ENCODE peak calls at places on chromosome X, in eight cellular contexts. C is A549; V is GM12865; N is CD8-positive, alpha-beta T cell; L is GM06990; D is tibial artery; W is lung; I is upper lobe of right lung. X is an unnamed sample.

GRCh38 chrX:2691543-2692220 is 587 bp downstream of the CD99 start:
- DNase-seq in L (no peak), N (peak; percentile 26), I (peak; percentile 82), V (no peak), C (peak; percentile 67), W (peak; percentile 56), D (peak; percentile 72), X (peak; percentile 49)

GRCh38 chrX:16466640-16467432 is 183.1 kb upstream of the S100G start:
- DNase-seq in D (no peak), I (no peak), V (no peak), W (no peak), L (no peak), C (no peak), N (no peak), X (peak; percentile 16)

GRCh38 chrX:109732319-109732779 is 708 bp downstream of the ACSL4 start:
- DNase-seq in I (no peak), L (peak; percentile 30), C (peak; percentile 7), W (no peak), V (peak; percentile 33), N (peak; percentile 14), D (no peak), X (peak; percentile 60)

GRCh38 chrX:71514367-71515038 is 18.4 kb upstream of the OGT start:
- DNase-seq in V (peak; percentile 78), I (no peak), L (peak; percentile 24), N (peak; percentile 41), C (no peak), W (no peak), D (no peak), X (no peak)

GRCh38 chrX:11665144-11666040 is at the start of gene ARHGAP6:
- DNase-seq in L (peak; percentile 37), V (peak; percentile 29), D (peak; percentile 25), C (peak; percentile 30), N (no peak), W (no peak), I (peak; percentile 44), X (peak; percentile 62)

GRCh38 chrX:150935466-150935865 is 37.0 kb upstream of the CD99L2 start:
- DNase-seq in N (no peak), L (no peak), D (no peak), V (no peak), C (peak; percentile 9), I (no peak), W (no peak), X (peak; percentile 1)

GRCh38 chrX:55007633-55008032 is 7.5 kb downstream of the APEX2 start:
- DNase-seq in L (no peak), C (peak; percentile 31), N (no peak), I (no peak), V (no peak), W (peak; percentile 41), D (peak; percentile 23), X (peak; percentile 74)

GRCh38 chrX:76428243-76429130 is 977 bp downstream of the MAGEE1 start:
- DNase-seq in V (peak; percentile 14), N (peak; percentile 54), C (no peak), W (no peak), L (peak; percentile 36), D (no peak), I (peak; percentile 48), X (no peak)

GRCh38 chrX:56788717-56789122 is 59.7 kb downstream of the NBDY start:
- DNase-seq in L (no peak), I (no peak), W (no peak), C (no peak), D (no peak), V (no peak), N (peak; percentile 74), X (peak; percentile 32)

GRCh38 chrX:139639253-139639652 is 68.7 kb downstream of the MCF2 start:
- DNase-seq in L (no peak), W (no peak), C (no peak), N (no peak), V (peak; percentile 0), I (no peak), D (no peak), X (no peak)

GRCh38 chrX:132615396-132616131 is 126.7 kb upstream of the MBNL3 start:
- DNase-seq in W (peak; percentile 39), D (peak; percentile 21), C (peak; percentile 26), N (peak; percentile 39), I (no peak), L (no peak), V (peak; percentile 58), X (peak; percentile 53)

GRCh38 chrX:56564182-56564885 is 907 bp downstream of the UBQLN2 start:
- DNase-seq in D (no peak), W (no peak), C (peak; percentile 18), I (peak; percentile 58), L (peak; percentile 22), V (peak; percentile 34), N (peak; percentile 15), X (peak; percentile 18)

GRCh38 chrX:50838820-50839600 is 25.0 kb upstream of the SHROOM4 start:
- DNase-seq in D (no peak), L (no peak), C (no peak), N (no peak), W (no peak), V (no peak), I (no peak), X (peak; percentile 57)

GRCh38 chrX:118216086-118216485 is 99.5 kb upstream of the KLHL13 start:
- DNase-seq in N (no peak), D (no peak), L (no peak), V (no peak), W (no peak), I (no peak), C (no peak), X (peak; percentile 3)

DNA sequence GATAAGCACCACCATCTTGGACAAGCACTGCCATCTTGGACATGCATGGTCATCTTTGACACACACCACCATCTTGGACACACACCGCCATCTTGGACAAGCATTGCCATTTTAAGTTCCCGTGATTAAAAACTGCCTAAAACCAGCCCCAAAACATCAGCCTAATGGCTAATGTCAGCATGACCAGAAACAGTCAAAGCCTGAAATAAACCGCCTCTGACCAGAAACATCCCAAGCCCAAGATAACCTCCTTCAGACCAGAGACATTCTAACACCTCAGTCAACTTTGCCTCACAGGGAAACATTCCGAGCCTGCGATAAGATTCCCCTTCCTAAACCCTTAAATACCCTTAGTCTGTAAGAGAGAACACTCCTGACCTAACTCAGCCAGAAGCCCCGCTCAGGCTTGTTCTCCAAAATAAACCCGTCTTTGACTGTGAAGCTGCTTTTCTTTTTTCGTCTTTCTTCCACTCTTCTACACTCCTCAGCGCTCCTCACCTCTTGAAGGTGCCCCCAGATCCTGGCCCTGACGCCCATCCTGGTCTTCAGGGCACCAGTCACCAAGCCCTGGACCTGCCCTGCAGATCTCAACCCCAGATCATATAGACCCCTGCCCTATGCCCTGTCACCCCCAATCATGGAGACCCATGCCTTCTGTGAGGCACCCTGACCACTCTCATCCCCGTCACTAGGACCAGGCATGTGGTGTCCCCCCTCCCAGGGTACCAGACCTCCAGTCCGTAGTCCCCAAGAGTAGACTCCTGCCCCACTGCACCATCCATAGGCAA is 3.7 kb downstream of the ASMTL start:
- DNase-seq in L (no peak), W (peak; percentile 15), D (no peak), V (no peak), I (peak; percentile 18), N (peak; percentile 2), C (no peak), X (no peak)
- H3K4me3 ChIP-seq in L (no peak overlapping the region), W (no peak overlapping the region), D (no peak overlapping the region), V (no peak overlapping the region), I (no peak overlapping the region), N (no peak overlapping the region), C (no peak overlapping the region), X (no peak overlapping the region)

GRCh38 chrX:77628294-77629025 is 157.6 kb downstream of the ATRX start:
- DNase-seq in C (no peak), L (no peak), V (no peak), W (no peak), I (no peak), D (no peak), N (no peak), X (no peak)
- TF ChIP-seq CTCF in C (peak; percentile 16), L (no peak), V (no peak), W (no peak), I (no peak), D (no peak), N (no peak), X (no peak)

GRCh38 chrX:104310657-104311056 is 55.9 kb upstream of the ESX1 start:
- DNase-seq in W (no peak), C (no peak), V (no peak), N (no peak), D (no peak), L (no peak), I (no peak), X (no peak)

GRCh38 chrX:104307341-104307740 is 52.6 kb upstream of the ESX1 start:
- DNase-seq in V (no peak), L (no peak), D (no peak), C (no peak), I (no peak), W (no peak), N (no peak), X (no peak)

GRCh38 chrX:104306180-104306579 is 51.4 kb upstream of the ESX1 start:
- DNase-seq in N (no peak), V (no peak), I (no peak), W (no peak), L (no peak), C (no peak), D (no peak), X (no peak)

GRCh38 chrX:104309169-104309568 is 54.4 kb upstream of the ESX1 start:
- DNase-seq in N (no peak), D (no peak), I (no peak), W (no peak), C (no peak), L (no peak), V (no peak), X (no peak)

GRCh38 chrX:104310084-104310483 is 55.4 kb upstream of the ESX1 start:
- DNase-seq in L (no peak), D (no peak), V (no peak), N (no peak), W (no peak), C (peak; percentile 37), I (no peak), X (peak; percentile 51)
- H3K4me3 ChIP-seq in L (no peak overlapping the region), D (no peak overlapping the region), V (no peak overlapping the region), N (no peak overlapping the region), W (no peak overlapping the region), C (peak overlapping the region; percentile 35), I (no peak overlapping the region), X (peak overlapping the region; percentile 24)

GRCh38 chrX:68500105-68500504 is 1.3 kb downstream of the YIPF6 start:
- DNase-seq in C (no peak), W (no peak), L (no peak), I (no peak), V (no peak), D (no peak), N (no peak), X (no peak)

GRCh38 chrX:68492583-68492982 is 6.3 kb upstream of the YIPF6 start:
- DNase-seq in D (no peak), N (no peak), C (no peak), W (peak; percentile 1), L (no peak), I (no peak), V (no peak), X (no peak)

GRCh38 chrX:68498508-68499379 is at the start of gene YIPF6:
- DNase-seq in D (peak; percentile 68), I (peak; percentile 89), W (peak; percentile 74), V (peak; percentile 81), N (peak; percentile 52), L (peak; percentile 80), C (peak; percentile 85), X (peak; percentile 73)

GRCh38 chrX:68503830-68504229 is 5.0 kb downstream of the YIPF6 start:
- DNase-seq in L (no peak), V (no peak), I (no peak), D (no peak), C (no peak), W (no peak), N (no peak), X (no peak)

GRCh38 chrX:68498044-68498507 is 775 bp upstream of the YIPF6 start:
- DNase-seq in D (no peak), C (peak; percentile 29), L (no peak), N (no peak), W (no peak), I (no peak), V (no peak), X (no peak)
- TF ChIP-seq CTCF in D (no peak), C (no peak), L (no peak), N (no peak), W (no peak), I (peak; percentile 7), V (no peak), X (peak; percentile 6)

X was measured in fibroblast of pulmonary artery.